ENCODE peak calls at places on chromosome 13, in four cellular contexts. A is kidney tubule cell, K is GM12865, U is H54. T is an unnamed sample.

GRCh38 chr13:27493981-27494380 is 43.6 kb upstream of the MTIF3 start:
- DNase-seq in A (no peak), U (no peak), K (no peak), T (no peak)

GRCh38 chr13:73235385-73235784 is 176.6 kb downstream of the KLF5 start:
- DNase-seq in A (no peak), K (no peak), U (no peak), T (no peak)

GRCh38 chr13:44158055-44158655 is 215.5 kb upstream of the SERP2 start:
- DNase-seq in K (no peak), U (no peak), A (no peak), T (no peak)

GRCh38 chr13:43058318-43058674 is 34.9 kb downstream of the DNAJC15 start:
- DNase-seq in A (peak), U (peak), K (no peak), T (peak)

GRCh38 chr13:114222461-114222968 is 12.2 kb upstream of the CDC16 start:
- DNase-seq in K (peak), A (no peak), U (no peak), T (no peak)

GRCh38 chr13:95641961-95642621 is 2.4 kb downstream of the DZIP1 start:
- DNase-seq in A (peak), U (no peak), K (peak), T (no peak)

GRCh38 chr13:30108913-30109237 is 198.5 kb downstream of the KATNAL1 start:
- DNase-seq in K (no peak), U (no peak), A (peak), T (no peak)

GRCh38 chr13:66940113-66940512 is 290.0 kb downstream of the PCDH9 start:
- DNase-seq in A (peak), K (no peak), U (no peak), T (no peak)

GRCh38 chr13:37138169-37138568 is 32.7 kb upstream of the CSNK1A1L start:
- DNase-seq in U (no peak), A (peak), K (no peak), T (peak)

GRCh38 chr13:21579754-21580316 is 24.1 kb downstream of the MICU2 start:
- DNase-seq in U (no peak), K (peak), A (peak), T (no peak)

GRCh38 chr13:100513987-100514670 is 74.5 kb downstream of the GGACT start:
- DNase-seq in U (no peak), A (no peak), K (no peak), T (no peak)

GRCh38 chr13:99303863-99304521 is 3.2 kb downstream of the GPR183 start:
- DNase-seq in U (no peak), K (peak), A (no peak), T (no peak)

GRCh38 chr13:68745517-68745916 is 1362.1 kb upstream of the ATXN8OS start:
- DNase-seq in K (no peak), A (no peak), U (no peak), T (no peak)

GRCh38 chr13:95463516-95463915 is 89.0 kb upstream of the CLDN10 start:
- DNase-seq in A (peak), K (peak), U (no peak), T (no peak)

GRCh38 chr13:65843314-65843731 is 1386.8 kb downstream of the PCDH9 start:
- DNase-seq in K (no peak), U (no peak), A (no peak), T (no peak)

GRCh38 chr13:113369881-113370280 is 6.0 kb upstream of the GRTP1 start:
- DNase-seq in K (no peak), U (no peak), A (no peak), T (no peak)

GRCh38 chr13:43767351-43767901 is 19.3 kb downstream of the ENOX1 start:
- DNase-seq in A (no peak), K (no peak), U (no peak), T (no peak)

GRCh38 chr13:60134376-60134775 is 29.4 kb downstream of the DIAPH3 start:
- DNase-seq in K (peak), A (no peak), U (no peak), T (no peak)

GRCh38 chr13:99989376-99990044 is 7.9 kb downstream of the ZIC2 start:
- DNase-seq in A (no peak), K (no peak), U (no peak), T (no peak)

GRCh38 chr13:25743426-25743825 is 308.4 kb downstream of the SHISA2 start:
- DNase-seq in U (no peak), A (no peak), K (no peak), T (no peak)

GRCh38 chr13:35826626-35827254 is 304.4 kb downstream of the DCLK1 start:
- DNase-seq in K (peak), U (no peak), A (no peak), T (no peak)

GRCh38 chr13:74570834-74571233 is 436.6 kb upstream of the KLF12 start:
- DNase-seq in K (no peak), U (no peak), A (no peak), T (no peak)

GRCh38 chr13:32211788-32212187 is 103.4 kb downstream of the ZAR1L start:
- DNase-seq in A (no peak), U (no peak), K (no peak), T (no peak)

GRCh38 chr13:51885651-51886050 is 23.9 kb downstream of the CCDC70 start:
- DNase-seq in K (no peak), A (no peak), U (no peak), T (no peak)

GRCh38 chr13:98089246-98089645 is 53.6 kb upstream of the FARP1 start:
- DNase-seq in A (peak), K (no peak), U (no peak), T (no peak)

GRCh38 chr13:40813662-40814454 is 24.4 kb downstream of the SLC25A15 start:
- DNase-seq in U (peak), K (peak), A (peak), T (no peak)

GRCh38 chr13:106348032-106348431 is 187.4 kb downstream of the EFNB2 start:
- DNase-seq in K (no peak), U (peak), A (peak), T (no peak)

GRCh38 chr13:32940601-32941000 is 75.6 kb upstream of the KL start:
- DNase-seq in K (peak), U (no peak), A (peak), T (no peak)

GRCh38 chr13:48680756-48681392 is 27.1 kb downstream of the CYSLTR2 start:
- DNase-seq in K (no peak), U (no peak), A (no peak), T (no peak)

GRCh38 chr13:46232281-46232680 is 20.6 kb downstream of the LRRC63 start:
- DNase-seq in U (no peak), A (no peak), K (no peak), T (no peak)

GRCh38 chr13:83879431-83880171 is 2.7 kb downstream of the SLITRK1 start:
- DNase-seq in U (no peak), A (no peak), K (no peak), T (no peak)

GRCh38 chr13:98820744-98821371 is 68.4 kb upstream of the SLC15A1 start:
- DNase-seq in K (no peak), A (no peak), U (no peak), T (no peak)

GRCh38 chr13:90868321-90868920 is 479.1 kb upstream of the MIR17HG start:
- DNase-seq in U (no peak), K (peak), A (peak), T (no peak)

GRCh38 chr13:114309806-114310410 is 4.4 kb upstream of the CHAMP1 start:
- DNase-seq in A (no peak), K (no peak), U (no peak), T (no peak)

GRCh38 chr13:98273067-98273823 is 96.2 kb upstream of the RNF113B start:
- DNase-seq in K (no peak), A (no peak), U (no peak), T (no peak)

GRCh38 chr13:107124129-107124718 is 556.3 kb upstream of the ARGLU1 start:
- DNase-seq in K (no peak), A (peak), U (no peak), T (no peak)

GRCh38 chr13:31775686-31776085 is 36.4 kb downstream of the RXFP2 start:
- DNase-seq in A (no peak), U (no peak), K (no peak), T (no peak)

GRCh38 chr13:112445411-112446271 is 69.5 kb downstream of the SPACA7 start:
- DNase-seq in A (no peak), K (no peak), U (no peak), T (no peak)